ENCODE peak calls at places on chromosomes 3 and 15, in nine cellular contexts. Q is SHP77; T is ELF-1; H is WERI-Rb-1; Y is mesenteric fat pad; F is activated gamma-delta T cell treated with Interleukin-2 at 50 U/mL for 16 hours; J is glutamatergic neuron; D is frontal cortex; X is stimulated activated naive CD8-positive, alpha-beta T cell treated with anti-CD3 and anti-CD28 coated beads, Interleukin-15, Interleukin-2, amounts not matched to agents 100 U/mL and 50 U/mL, for 24 hours. I is an unnamed sample.

GRCh38 chr3:194675680-194676079 is 3.7 kb upstream of the LSG1 start:
- DNase-seq in D (no peak), F (no peak), J (no peak), Y (no peak), Q (no peak), X (no peak), T (no peak), H (no peak), I (no peak)

GRCh38 chr3:150300847-150301517 is 107.1 kb upstream of the TSC22D2 start:
- DNase-seq in H (no peak), T (no peak), Q (no peak), J (no peak), D (no peak), X (no peak), F (no peak), Y (no peak), I (no peak)

GRCh38 chr3:94269763-94270162 is 206.9 kb downstream of the NSUN3 start:
- DNase-seq in Q (no peak), H (no peak), J (no peak), Y (no peak), F (no peak), X (no peak), T (no peak), D (no peak), I (no peak)

GRCh38 chr3:160675566-160676124 is 1.3 kb upstream of the ARL14 start:
- DNase-seq in T (no peak), Q (no peak), J (no peak), H (no peak), Y (no peak), F (no peak), D (no peak), X (no peak), I (no peak)

GRCh38 chr3:72161870-72162617 is 377.1 kb upstream of the PROK2 start:
- DNase-seq in J (no peak), F (no peak), Q (peak), T (no peak), H (no peak), D (no peak), Y (no peak), X (no peak), I (no peak)

GRCh38 chr3:178103140-178103539 is 433.1 kb upstream of the KCNMB2 start:
- DNase-seq in F (no peak), J (no peak), H (no peak), Q (no peak), T (no peak), X (no peak), Y (no peak), D (no peak), I (no peak)

GRCh38 chr3:172082269-172082668 is 42.9 kb downstream of the FNDC3B start:
- DNase-seq in D (no peak), J (no peak), Q (no peak), X (no peak), Y (no peak), T (no peak), H (no peak), F (no peak), I (peak)

GRCh38 chr3:30768703-30769550 is 125.5 kb downstream of the GADL1 start:
- DNase-seq in J (peak), F (peak), Y (no peak), X (peak), T (peak), Q (peak), H (peak), D (no peak), I (peak)

GRCh38 chr15:90564109-90564508 is 34.4 kb downstream of the CRTC3 start:
- DNase-seq in H (no peak), X (no peak), F (no peak), D (no peak), Q (no peak), J (no peak), T (no peak), Y (no peak), I (no peak)

GRCh38 chr3:153621988-153622387 is 460.0 kb downstream of the RAP2B start:
- DNase-seq in J (no peak), H (no peak), F (no peak), D (no peak), Q (no peak), X (no peak), T (no peak), Y (no peak), I (no peak)

GRCh38 chr3:184685646-184686045 is 26.2 kb downstream of the MAGEF1 start:
- DNase-seq in Y (no peak), T (peak), H (peak), J (no peak), Q (no peak), D (no peak), F (no peak), X (no peak), I (no peak)

I was measured in AG09309.